ENCODE peak calls at places on chromosomes 16 and 17, in four cellular contexts. A is activated CD4-positive, CD25-positive, alpha-beta regulatory T cell treated with anti-CD3 and anti-CD28 coated beads, Interleukin-2, amount 50 U/mL, for 16 hours; Q is fibroblast of the conjunctiva; C is activated CD8-positive, alpha-beta memory T cell treated with anti-CD3 and anti-CD28 coated beads, Interleukin-2, amount 50 U/mL, for 48 hours. I is an unnamed sample.

GRCh38 chr17:58335061-58335731 is 6.6 kb upstream of the TSPOAP1 start:
- DNase-seq in Q (no peak), C (peak; percentile 84), A (no peak), I (peak; percentile 64)

GRCh38 chr17:61420128-61420527 is 20.5 kb downstream of the TBX2 start:
- DNase-seq in Q (no peak), A (no peak), C (no peak), I (no peak)

GRCh38 chr17:27631409-27631755 is 394 bp downstream of the LGALS9 start:
- DNase-seq in C (no peak), Q (no peak), A (no peak), I (peak; percentile 28)

GRCh38 chr16:28497386-28497785 is 2.9 kb downstream of the APOBR start:
- DNase-seq in A (no peak), C (no peak), Q (no peak), I (no peak)

GRCh38 chr16:66695935-66696668 is 441 bp downstream of the CMTM4 start:
- DNase-seq in A (no peak), C (peak; percentile 59), Q (no peak), I (peak; percentile 37)

GRCh38 chr17:62775876-62776275 is 32.2 kb downstream of the MARCHF10 start:
- DNase-seq in A (no peak), Q (no peak), C (no peak), I (no peak)

GRCh38 chr16:1900452-1900774 is 17.8 kb downstream of the HS3ST6 start:
- DNase-seq in C (no peak), A (no peak), Q (no peak), I (no peak)

GRCh38 chr16:47461598-47462266 is 601 bp downstream of the PHKB start:
- DNase-seq in Q (peak; percentile 13), A (no peak), C (no peak), I (peak; percentile 62)

GRCh38 chr17:81382851-81383250 is 12.4 kb upstream of the BAHCC1 start:
- DNase-seq in C (no peak), A (no peak), Q (no peak), I (no peak)

GRCh38 chr17:55454906-55455474 is 33.4 kb upstream of the MMD start:
- DNase-seq in C (no peak), A (no peak), Q (peak; percentile 84), I (no peak)

GRCh38 chr16:72876221-72876620 is 171.7 kb downstream of the ZFHX3 start:
- DNase-seq in A (no peak), Q (peak; percentile 47), C (peak; percentile 55), I (peak; percentile 58)

GRCh38 chr17:35879748-35880654 is at the start of gene CCL5:
- DNase-seq in A (no peak), C (peak; percentile 75), Q (no peak), I (no peak)

GRCh38 chr16:77788196-77789084 is at the start of gene VAT1L:
- DNase-seq in A (no peak), C (peak; percentile 50), Q (no peak), I (peak; percentile 42)

GRCh38 chr16:4283939-4284338 is 11.1 kb upstream of the TFAP4 start:
- DNase-seq in Q (peak; percentile 29), A (no peak), C (no peak), I (no peak)

GRCh38 chr17:10156579-10157488 is 41.6 kb downstream of the GAS7 start:
- DNase-seq in C (no peak), A (no peak), Q (no peak), I (peak; percentile 41)

GRCh38 chr16:46996391-46996790 is 22.9 kb upstream of the DNAJA2 start:
- DNase-seq in Q (no peak), A (no peak), C (no peak), I (no peak)

GRCh38 chr17:28366605-28367004 is 1.6 kb upstream of the SEBOX start:
- DNase-seq in Q (no peak), A (no peak), C (no peak), I (no peak)

GRCh38 chr17:40306395-40306794 is 2.6 kb upstream of the RARA start:
- DNase-seq in C (no peak), Q (no peak), A (no peak), I (no peak)

GRCh38 chr17:80214878-80215210 is 5.3 kb downstream of the SGSH start:
- DNase-seq in Q (no peak), C (no peak), A (no peak), I (no peak)

GRCh38 chr17:58487589-58488427 is at the start of gene HSF5:
- DNase-seq in Q (no peak), A (peak; percentile 55), C (peak; percentile 87), I (no peak)

GRCh38 chr17:51085150-51085805 is 35.4 kb downstream of the SPAG9 start:
- DNase-seq in Q (no peak), C (no peak), A (no peak), I (no peak)

GRCh38 chr16:85386467-85387170 is 226.5 kb upstream of the GSE1 start:
- DNase-seq in A (no peak), C (no peak), Q (no peak), I (no peak)

GRCh38 chr17:71208111-71208704 is 912.6 kb upstream of the SOX9 start:
- DNase-seq in C (no peak), Q (peak; percentile 2), A (no peak), I (no peak)

GRCh38 chr16:81649561-81649960 is 129.5 kb upstream of the PLCG2 start:
- DNase-seq in A (no peak), Q (no peak), C (no peak), I (no peak)

GRCh38 chr17:55110521-55110920 is 142.0 kb downstream of the STXBP4 start:
- DNase-seq in C (no peak), Q (no peak), A (no peak), I (no peak)

GRCh38 chr17:82092094-82092586 is 5.9 kb downstream of the FASN start:
- DNase-seq in C (no peak), A (no peak), Q (no peak), I (no peak)

GRCh38 chr16:29760567-29761279 is 14.9 kb upstream of the C16orf54 start:
- DNase-seq in Q (no peak), C (no peak), A (no peak), I (no peak)

GRCh38 chr16:5001986-5002385 is 31.7 kb downstream of the NAGPA start:
- DNase-seq in A (no peak), Q (no peak), C (no peak), I (no peak)

GRCh38 chr17:32445976-32446375 is 1.7 kb downstream of the PSMD11 start:
- DNase-seq in A (no peak), C (no peak), Q (no peak), I (no peak)

GRCh38 chr17:27572665-27573064 is 58.3 kb upstream of the LGALS9 start:
- DNase-seq in Q (no peak), C (peak; percentile 81), A (peak; percentile 13), I (no peak)

GRCh38 chr17:65559802-65560627 is 1.4 kb downstream of the AXIN2 start:
- DNase-seq in A (no peak), C (peak; percentile 62), Q (no peak), I (no peak)

GRCh38 chr17:3547628-3548027 is 10.0 kb downstream of the TRPV3 start:
- DNase-seq in A (no peak), Q (no peak), C (no peak), I (no peak)

GRCh38 chr17:48997103-48997826 is at the start of gene IGF2BP1:
- DNase-seq in Q (no peak), A (no peak), C (peak; percentile 66), I (no peak)

I was measured in adrenal gland.